ENCODE peak calls at places on chromosomes 13 and 19, in four cellular contexts. One of them, this sample, is unnamed.

GRCh38 chr13:39259371-39259770 is 221.1 kb downstream of the NHLRC3 start:
- DNase-seq in CD8-positive, alpha-beta T cell: no peak
- DNase-seq in tibial artery: no peak
- DNase-seq in IMR-90: no peak
- DNase-seq in this sample: no peak

GRCh38 chr19:14091885-14092462 is 1.4 kb upstream of the SAMD1 start:
- DNase-seq in CD8-positive, alpha-beta T cell: no peak
- DNase-seq in IMR-90: no peak
- DNase-seq in tibial artery: no peak
- DNase-seq in this sample: no peak

GRCh38 chr19:42634409-42635232 is 39.9 kb upstream of the CEACAM8 start:
- DNase-seq in IMR-90: peak; percentile 20
- DNase-seq in tibial artery: no peak
- DNase-seq in CD8-positive, alpha-beta T cell: no peak
- DNase-seq in this sample: no peak

GRCh38 chr13:50340566-50341287 is 325.5 kb downstream of the KCNRG start:
- DNase-seq in CD8-positive, alpha-beta T cell: no peak
- DNase-seq in IMR-90: no peak
- DNase-seq in tibial artery: no peak
- DNase-seq in this sample: no peak

GRCh38 chr13:48790199-48790598 is 136.5 kb downstream of the CYSLTR2 start:
- DNase-seq in IMR-90: no peak
- DNase-seq in tibial artery: no peak
- DNase-seq in CD8-positive, alpha-beta T cell: no peak
- DNase-seq in this sample: no peak

GRCh38 chr13:112072531-112073244 is 5.7 kb downstream of the SOX1 start:
- DNase-seq in IMR-90: no peak
- DNase-seq in tibial artery: no peak
- DNase-seq in CD8-positive, alpha-beta T cell: no peak
- DNase-seq in this sample: no peak

GRCh38 chr19:43105496-43105895 is 23.0 kb upstream of the PSG2 start:
- DNase-seq in tibial artery: no peak
- DNase-seq in CD8-positive, alpha-beta T cell: no peak
- DNase-seq in IMR-90: peak; percentile 44
- DNase-seq in this sample: no peak

GRCh38 chr13:58318495-58319167 is 687.1 kb downstream of the PCDH17 start:
- DNase-seq in tibial artery: no peak
- DNase-seq in IMR-90: no peak
- DNase-seq in CD8-positive, alpha-beta T cell: no peak
- DNase-seq in this sample: no peak

GRCh38 chr19:55083004-55083850 is 7.6 kb downstream of the EPS8L1 start:
- DNase-seq in CD8-positive, alpha-beta T cell: no peak
- DNase-seq in tibial artery: no peak
- DNase-seq in IMR-90: no peak
- DNase-seq in this sample: no peak

GRCh38 chr19:13689050-13689449 is 75.3 kb upstream of the MRI1 start:
- DNase-seq in IMR-90: peak; percentile 15
- DNase-seq in CD8-positive, alpha-beta T cell: no peak
- DNase-seq in tibial artery: no peak
- DNase-seq in this sample: no peak

GRCh38 chr19:58547323-58548312 is 3.8 kb downstream of the TRIM28 start:
- DNase-seq in tibial artery: no peak
- DNase-seq in CD8-positive, alpha-beta T cell: no peak
- DNase-seq in IMR-90: no peak
- DNase-seq in this sample: no peak

GRCh38 chr13:96925466-96925865 is 68.8 kb downstream of the OXGR1 start:
- DNase-seq in CD8-positive, alpha-beta T cell: no peak
- DNase-seq in tibial artery: no peak
- DNase-seq in IMR-90: no peak
- DNase-seq in this sample: no peak

GRCh38 chr13:96925869-96926628 is 68.2 kb downstream of the OXGR1 start:
- DNase-seq in CD8-positive, alpha-beta T cell: no peak
- DNase-seq in tibial artery: no peak
- DNase-seq in IMR-90: no peak
- DNase-seq in this sample: no peak
- H3K27ac ChIP-seq in CD8-positive, alpha-beta T cell: no peak overlapping the region
- H3K27ac ChIP-seq in tibial artery: no peak overlapping the region
- H3K27ac ChIP-seq in IMR-90: no peak overlapping the region
- H3K27ac ChIP-seq in this sample: no peak overlapping the region

GRCh38 chr13:62924395-62924794 is 1508.7 kb upstream of the PCDH20 start:
- DNase-seq in CD8-positive, alpha-beta T cell: no peak
- DNase-seq in IMR-90: no peak
- DNase-seq in tibial artery: no peak
- DNase-seq in this sample: no peak
- H3K4me1 ChIP-seq in CD8-positive, alpha-beta T cell: no peaks in the 10 kb centered on the region
- H3K4me1 ChIP-seq in IMR-90: no peaks in the 10 kb centered on the region
- H3K4me1 ChIP-seq in tibial artery: no peaks in the 10 kb centered on the region
- H3K4me1 ChIP-seq in this sample: no peaks in the 10 kb centered on the region

GRCh38 chr13:95267662-95268369 is 33.4 kb downstream of the ABCC4 start:
- DNase-seq in tibial artery: no peak
- DNase-seq in CD8-positive, alpha-beta T cell: no peak
- DNase-seq in IMR-90: peak; percentile 96
- DNase-seq in this sample: no peak

GRCh38 chr13:95264225-95264624 is 37.0 kb downstream of the ABCC4 start:
- DNase-seq in IMR-90: no peak
- DNase-seq in tibial artery: no peak
- DNase-seq in CD8-positive, alpha-beta T cell: no peak
- DNase-seq in this sample: no peak

GRCh38 chr13:95275322-95276118 is 25.7 kb downstream of the ABCC4 start:
- DNase-seq in tibial artery: no peak
- DNase-seq in CD8-positive, alpha-beta T cell: no peak
- DNase-seq in IMR-90: no peak
- DNase-seq in this sample: no peak

DNA sequence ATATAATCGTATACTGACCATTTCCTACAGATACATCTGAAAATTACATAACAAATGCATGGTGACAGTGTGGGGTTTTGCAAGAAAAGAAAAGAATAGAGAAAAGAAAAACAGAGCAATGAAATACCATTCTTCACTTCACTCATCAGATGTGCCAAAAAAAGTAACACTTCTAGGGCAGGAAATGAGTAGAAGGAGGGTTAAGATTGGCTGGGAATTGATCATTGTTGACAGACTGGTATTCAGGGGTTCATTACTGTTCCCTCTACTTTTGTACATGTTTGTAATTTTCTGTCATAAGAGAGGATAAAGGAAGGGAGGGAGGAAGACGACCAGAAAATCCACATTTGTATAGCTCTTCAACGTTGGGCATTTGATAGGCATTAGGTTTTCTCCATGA is 31.5 kb downstream of the ABCC4 start:
- DNase-seq in IMR-90: no peak
- DNase-seq in CD8-positive, alpha-beta T cell: no peak
- DNase-seq in tibial artery: no peak
- DNase-seq in this sample: no peak
- H3K27ac ChIP-seq in IMR-90: peak overlapping the region; percentile 97
- H3K27ac ChIP-seq in CD8-positive, alpha-beta T cell: no peak overlapping the region
- H3K27ac ChIP-seq in tibial artery: no peak overlapping the region
- H3K27ac ChIP-seq in this sample: no peak overlapping the region

GRCh38 chr19:33627526-33627925 is 5.8 kb downstream of the CHST8 start:
- DNase-seq in CD8-positive, alpha-beta T cell: no peak
- DNase-seq in IMR-90: no peak
- DNase-seq in tibial artery: no peak
- DNase-seq in this sample: no peak
- H3K4me1 ChIP-seq in CD8-positive, alpha-beta T cell: no peaks in the 10 kb centered on the region
- H3K4me1 ChIP-seq in IMR-90: no peaks in the 10 kb centered on the region
- H3K4me1 ChIP-seq in tibial artery: peaks cover 10% of the 10 kb centered on the region
- H3K4me1 ChIP-seq in this sample: peaks cover 9% of the 10 kb centered on the region

GRCh38 chr19:40423938-40424337 is 1.9 kb downstream of the SERTAD1 start:
- DNase-seq in IMR-90: no peak
- DNase-seq in tibial artery: no peak
- DNase-seq in CD8-positive, alpha-beta T cell: no peak
- DNase-seq in this sample: no peak
- H3K27ac ChIP-seq in IMR-90: peak overlapping the region; percentile 53
- H3K27ac ChIP-seq in tibial artery: peak overlapping the region; percentile 94
- H3K27ac ChIP-seq in CD8-positive, alpha-beta T cell: no peak overlapping the region
- H3K27ac ChIP-seq in this sample: peak overlapping the region; percentile 99

DNA sequence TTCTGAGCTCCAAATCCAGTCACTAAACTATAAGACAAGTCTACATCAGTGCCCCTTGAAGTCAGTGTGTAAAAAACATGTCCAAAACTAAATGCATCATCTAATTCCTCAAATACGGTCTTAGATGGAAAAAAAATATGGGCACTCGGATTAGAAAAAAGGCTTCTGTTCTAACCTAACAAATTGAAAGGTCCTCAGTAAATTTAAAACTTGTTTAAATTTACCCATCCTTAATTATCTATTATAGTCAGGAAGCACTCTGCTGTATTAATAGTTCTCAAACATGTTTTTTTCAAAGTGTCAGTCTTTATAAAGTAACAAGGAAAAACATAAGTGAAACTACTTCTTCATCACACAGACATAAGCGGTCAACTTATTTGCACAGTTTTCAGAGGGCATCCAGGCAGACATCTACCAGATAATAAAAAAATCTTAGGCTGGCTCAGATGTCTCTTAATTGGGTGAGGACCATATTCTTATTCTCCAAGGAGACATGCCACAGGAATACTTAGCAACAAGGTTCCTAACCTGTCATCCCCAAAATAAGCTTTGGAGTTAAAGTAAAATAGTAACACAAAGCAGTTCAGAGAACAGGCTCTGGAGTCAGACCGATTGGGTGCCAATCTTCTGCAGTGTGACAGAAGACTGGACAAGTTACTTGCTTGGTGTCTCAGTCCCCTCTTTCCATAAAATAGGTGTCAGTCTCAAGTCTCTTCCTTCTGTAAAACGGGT is 33.4 kb downstream of the ELF1 start:
- DNase-seq in IMR-90: no peak
- DNase-seq in CD8-positive, alpha-beta T cell: no peak
- DNase-seq in tibial artery: no peak
- DNase-seq in this sample: no peak
- H3K4me1 ChIP-seq in IMR-90: peaks cover 5% of the 10 kb centered on the region
- H3K4me1 ChIP-seq in CD8-positive, alpha-beta T cell: peaks cover 62% of the 10 kb centered on the region
- H3K4me1 ChIP-seq in tibial artery: peaks cover 46% of the 10 kb centered on the region
- H3K4me1 ChIP-seq in this sample: peaks cover 85% of the 10 kb centered on the region

GRCh38 chr13:20441066-20441465 is 84.6 kb downstream of the CRYL1 start:
- DNase-seq in CD8-positive, alpha-beta T cell: no peak
- DNase-seq in tibial artery: no peak
- DNase-seq in IMR-90: no peak
- DNase-seq in this sample: no peak

GRCh38 chr13:20439261-20439660 is 86.4 kb downstream of the CRYL1 start:
- DNase-seq in CD8-positive, alpha-beta T cell: no peak
- DNase-seq in IMR-90: no peak
- DNase-seq in tibial artery: no peak
- DNase-seq in this sample: no peak

GRCh38 chr13:20438801-20439200 is 86.9 kb downstream of the CRYL1 start:
- DNase-seq in tibial artery: no peak
- DNase-seq in CD8-positive, alpha-beta T cell: no peak
- DNase-seq in IMR-90: no peak
- DNase-seq in this sample: no peak

GRCh38 chr13:20435616-20436368 is 89.9 kb downstream of the CRYL1 start:
- DNase-seq in CD8-positive, alpha-beta T cell: no peak
- DNase-seq in tibial artery: no peak
- DNase-seq in IMR-90: no peak
- DNase-seq in this sample: no peak

GRCh38 chr13:20436505-20436904 is 89.2 kb downstream of the CRYL1 start:
- DNase-seq in IMR-90: no peak
- DNase-seq in CD8-positive, alpha-beta T cell: no peak
- DNase-seq in tibial artery: no peak
- DNase-seq in this sample: no peak
- H3K27ac ChIP-seq in IMR-90: no peak overlapping the region
- H3K27ac ChIP-seq in CD8-positive, alpha-beta T cell: no peak overlapping the region
- H3K27ac ChIP-seq in tibial artery: no peak overlapping the region
- H3K27ac ChIP-seq in this sample: no peak overlapping the region

GRCh38 chr19:3366104-3366760 is at the start of gene NFIC:
- DNase-seq in IMR-90: peak; percentile 79
- DNase-seq in CD8-positive, alpha-beta T cell: no peak
- DNase-seq in tibial artery: peak; percentile 93
- DNase-seq in this sample: peak; percentile 83
- H3K4me1 ChIP-seq in IMR-90: peaks cover 37% of the 10 kb centered on the region
- H3K4me1 ChIP-seq in CD8-positive, alpha-beta T cell: peaks cover 38% of the 10 kb centered on the region
- H3K4me1 ChIP-seq in tibial artery: peaks cover 76% of the 10 kb centered on the region
- H3K4me1 ChIP-seq in this sample: peaks cover 70% of the 10 kb centered on the region

DNA sequence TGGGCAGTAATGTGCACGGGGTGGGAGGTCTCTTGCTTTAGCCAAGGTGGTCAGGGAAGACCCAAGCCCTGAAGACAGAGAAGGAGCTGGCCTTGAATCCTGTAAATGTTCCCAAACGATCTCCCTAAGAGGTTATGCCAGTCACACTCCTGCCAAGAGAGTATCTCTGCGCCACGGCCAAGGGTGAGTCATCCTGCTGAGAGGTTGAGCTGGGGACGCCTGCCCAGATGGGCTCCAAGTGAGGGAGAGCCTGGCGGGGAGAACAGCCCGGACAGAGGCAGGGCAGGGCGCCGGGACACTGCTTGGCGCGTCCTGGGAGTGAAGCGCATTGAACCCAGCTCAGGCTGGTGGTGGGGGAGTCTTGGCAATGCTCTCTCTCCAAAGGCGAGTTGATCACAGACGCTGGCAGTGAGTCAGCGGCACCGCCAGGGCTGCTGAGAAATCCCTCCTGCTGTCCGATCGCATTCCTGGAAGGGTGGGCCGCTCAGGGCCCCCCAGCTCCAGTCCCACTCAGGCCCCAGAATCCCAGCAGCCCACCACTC is 16.4 kb downstream of the SULT2B1 start:
- DNase-seq in tibial artery: peak; percentile 89
- DNase-seq in CD8-positive, alpha-beta T cell: no peak
- DNase-seq in IMR-90: peak; percentile 88
- DNase-seq in this sample: peak; percentile 94
- H3K27ac ChIP-seq in tibial artery: no peak overlapping the region
- H3K27ac ChIP-seq in CD8-positive, alpha-beta T cell: no peak overlapping the region
- H3K27ac ChIP-seq in IMR-90: peak overlapping the region; percentile 39
- H3K27ac ChIP-seq in this sample: peak overlapping the region; percentile 64

This sample was measured in heart left ventricle.